ENCODE peak calls at places on chromosomes 12 and 14, in six cellular contexts. One of them, this sample, is unnamed.

GRCh38 chr14:22386924-22387775 is 201.9 kb downstream of the DAD1 start:
- DNase-seq in mesenchymal stem cell: peak
- DNase-seq in H9: peak
- DNase-seq in IMR-90: peak
- DNase-seq in trophoblast cell: peak
- DNase-seq in H1: peak
- DNase-seq in this sample: peak

GRCh38 chr14:68442828-68443460 is 349.9 kb downstream of the ZFP36L1 start:
- DNase-seq in mesenchymal stem cell: peak
- DNase-seq in H9: no peak
- DNase-seq in IMR-90: peak
- DNase-seq in trophoblast cell: no peak
- DNase-seq in H1: no peak
- DNase-seq in this sample: no peak

GRCh38 chr12:131808744-131809371 is 19.3 kb upstream of the MMP17 start:
- DNase-seq in mesenchymal stem cell: no peak
- DNase-seq in H9: no peak
- DNase-seq in IMR-90: no peak
- DNase-seq in trophoblast cell: peak
- DNase-seq in H1: no peak
- DNase-seq in this sample: no peak

GRCh38 chr12:91622981-91623380 is 440.4 kb upstream of the DCN start:
- DNase-seq in mesenchymal stem cell: no peak
- DNase-seq in H9: no peak
- DNase-seq in IMR-90: no peak
- DNase-seq in trophoblast cell: no peak
- DNase-seq in H1: no peak
- DNase-seq in this sample: no peak

GRCh38 chr14:69879175-69880047 is at the start of gene SMOC1:
- DNase-seq in mesenchymal stem cell: peak
- DNase-seq in H9: peak
- DNase-seq in IMR-90: peak
- DNase-seq in trophoblast cell: peak
- DNase-seq in H1: peak
- DNase-seq in this sample: peak

GRCh38 chr14:61178226-61179060 is 102.7 kb downstream of the TMEM30B start:
- DNase-seq in mesenchymal stem cell: peak
- DNase-seq in H9: no peak
- DNase-seq in IMR-90: peak
- DNase-seq in trophoblast cell: peak
- DNase-seq in H1: no peak
- DNase-seq in this sample: no peak

GRCh38 chr12:111277570-111277969 is 91.3 kb downstream of the PHETA1 start:
- DNase-seq in mesenchymal stem cell: no peak
- DNase-seq in H9: no peak
- DNase-seq in IMR-90: no peak
- DNase-seq in trophoblast cell: peak
- DNase-seq in H1: no peak
- DNase-seq in this sample: no peak

GRCh38 chr14:64726585-64726890 is 22.3 kb downstream of the PLEKHG3 start:
- DNase-seq in mesenchymal stem cell: peak
- DNase-seq in H9: peak
- DNase-seq in IMR-90: peak
- DNase-seq in trophoblast cell: peak
- DNase-seq in H1: no peak
- DNase-seq in this sample: no peak

GRCh38 chr14:104266643-104267575 is 128.5 kb downstream of the KIF26A start:
- DNase-seq in mesenchymal stem cell: no peak
- DNase-seq in H9: peak
- DNase-seq in IMR-90: no peak
- DNase-seq in trophoblast cell: no peak
- DNase-seq in H1: no peak
- DNase-seq in this sample: no peak

GRCh38 chr12:104715562-104716182 is 242.4 kb downstream of the SLC41A2 start:
- DNase-seq in mesenchymal stem cell: no peak
- DNase-seq in H9: no peak
- DNase-seq in IMR-90: no peak
- DNase-seq in trophoblast cell: no peak
- DNase-seq in H1: no peak
- DNase-seq in this sample: no peak

GRCh38 chr12:93802293-93802692 is 125.1 kb downstream of the CRADD start:
- DNase-seq in mesenchymal stem cell: no peak
- DNase-seq in H9: no peak
- DNase-seq in IMR-90: no peak
- DNase-seq in trophoblast cell: no peak
- DNase-seq in H1: no peak
- DNase-seq in this sample: no peak

GRCh38 chr12:93802698-93803097 is 125.5 kb downstream of the CRADD start:
- DNase-seq in mesenchymal stem cell: no peak
- DNase-seq in H9: no peak
- DNase-seq in IMR-90: peak
- DNase-seq in trophoblast cell: no peak
- DNase-seq in H1: no peak
- DNase-seq in this sample: no peak

GRCh38 chr12:93805736-93806141 is 128.6 kb downstream of the CRADD start:
- DNase-seq in mesenchymal stem cell: no peak
- DNase-seq in H9: no peak
- DNase-seq in IMR-90: no peak
- DNase-seq in trophoblast cell: no peak
- DNase-seq in H1: no peak
- DNase-seq in this sample: no peak

GRCh38 chr12:93803408-93803807 is 126.2 kb downstream of the CRADD start:
- DNase-seq in mesenchymal stem cell: no peak
- DNase-seq in H9: no peak
- DNase-seq in IMR-90: peak
- DNase-seq in trophoblast cell: no peak
- DNase-seq in H1: no peak
- DNase-seq in this sample: no peak

GRCh38 chr12:93804392-93805179 is 127.4 kb downstream of the CRADD start:
- DNase-seq in mesenchymal stem cell: no peak
- DNase-seq in H9: no peak
- DNase-seq in IMR-90: no peak
- DNase-seq in trophoblast cell: no peak
- DNase-seq in H1: no peak
- DNase-seq in this sample: no peak
- H3K14ac ChIP-seq in mesenchymal stem cell: peak
- H3K14ac ChIP-seq in H9: no peak
- H3K14ac ChIP-seq in IMR-90: peak
- H3K14ac ChIP-seq in trophoblast cell: no peak
- H3K14ac ChIP-seq in H1: no peak
- H3K14ac ChIP-seq in this sample: no peak

DNA sequence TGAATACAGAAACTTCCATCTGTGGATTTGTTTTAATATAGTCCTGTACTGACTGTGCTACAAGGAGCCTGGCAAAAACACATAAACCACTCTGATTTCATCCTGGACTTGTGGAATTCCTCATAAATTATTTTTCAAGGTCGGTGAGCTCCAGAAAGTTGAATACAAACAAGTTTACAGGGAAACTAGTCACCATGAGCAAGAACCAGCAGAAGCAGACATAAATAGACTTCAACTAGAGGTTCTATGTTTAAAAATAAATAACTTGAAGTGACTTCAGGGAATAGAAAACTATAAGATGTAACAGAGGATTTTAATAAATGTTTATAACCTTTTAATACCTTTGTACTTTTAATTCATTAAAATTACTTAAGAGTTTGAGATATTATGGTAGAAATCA is 63.5 kb downstream of the EFCAB11 start:
- DNase-seq in mesenchymal stem cell: no peak
- DNase-seq in H9: no peak
- DNase-seq in IMR-90: no peak
- DNase-seq in trophoblast cell: no peak
- DNase-seq in H1: no peak
- DNase-seq in this sample: no peak
- H3K14ac ChIP-seq in mesenchymal stem cell: no peak
- H3K14ac ChIP-seq in H9: no peak
- H3K14ac ChIP-seq in IMR-90: no peak
- H3K14ac ChIP-seq in trophoblast cell: no peak
- H3K14ac ChIP-seq in H1: no peak
- H3K14ac ChIP-seq in this sample: no peak

DNA sequence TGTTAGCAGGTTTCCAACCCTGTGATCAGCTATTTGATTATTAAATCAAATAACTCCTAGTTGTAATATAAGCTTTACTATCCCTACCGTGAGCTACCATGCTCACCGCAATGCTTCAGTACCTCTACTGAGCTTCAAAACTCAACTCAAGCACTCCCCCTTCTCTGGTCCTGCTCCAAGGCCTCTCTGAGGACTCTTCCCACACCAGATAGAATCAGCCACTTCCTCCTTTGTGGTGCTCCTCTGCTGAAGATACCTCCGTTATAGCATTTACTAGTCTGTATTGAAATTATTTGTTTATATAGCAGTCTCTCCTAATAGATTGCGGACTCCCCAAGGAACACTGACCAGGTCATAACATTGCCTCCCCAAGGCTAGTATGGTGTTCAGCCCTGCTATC is 17.5 kb downstream of the AREL1 start:
- DNase-seq in mesenchymal stem cell: no peak
- DNase-seq in H9: no peak
- DNase-seq in IMR-90: no peak
- DNase-seq in trophoblast cell: no peak
- DNase-seq in H1: no peak
- DNase-seq in this sample: no peak
- H3K14ac ChIP-seq in mesenchymal stem cell: no peak
- H3K14ac ChIP-seq in H9: no peak
- H3K14ac ChIP-seq in IMR-90: no peak
- H3K14ac ChIP-seq in trophoblast cell: no peak
- H3K14ac ChIP-seq in H1: no peak
- H3K14ac ChIP-seq in this sample: no peak

GRCh38 chr12:19692566-19692965 is 253.3 kb downstream of the AEBP2 start:
- DNase-seq in mesenchymal stem cell: no peak
- DNase-seq in H9: no peak
- DNase-seq in IMR-90: no peak
- DNase-seq in trophoblast cell: no peak
- DNase-seq in H1: no peak
- DNase-seq in this sample: no peak

GRCh38 chr12:19692091-19692490 is 252.8 kb downstream of the AEBP2 start:
- DNase-seq in mesenchymal stem cell: no peak
- DNase-seq in H9: no peak
- DNase-seq in IMR-90: no peak
- DNase-seq in trophoblast cell: no peak
- DNase-seq in H1: no peak
- DNase-seq in this sample: no peak

GRCh38 chr12:19695244-19696098 is 256.2 kb downstream of the AEBP2 start:
- DNase-seq in mesenchymal stem cell: no peak
- DNase-seq in H9: no peak
- DNase-seq in IMR-90: peak
- DNase-seq in trophoblast cell: no peak
- DNase-seq in H1: no peak
- DNase-seq in this sample: no peak

GRCh38 chr12:19689801-19690472 is 250.6 kb downstream of the AEBP2 start:
- DNase-seq in mesenchymal stem cell: no peak
- DNase-seq in H9: no peak
- DNase-seq in IMR-90: no peak
- DNase-seq in trophoblast cell: peak
- DNase-seq in H1: no peak
- DNase-seq in this sample: no peak

GRCh38 chr12:19694627-19695026 is 255.3 kb downstream of the AEBP2 start:
- DNase-seq in mesenchymal stem cell: peak
- DNase-seq in H9: no peak
- DNase-seq in IMR-90: peak
- DNase-seq in trophoblast cell: no peak
- DNase-seq in H1: no peak
- DNase-seq in this sample: no peak
- H3K14ac ChIP-seq in mesenchymal stem cell: no peak
- H3K14ac ChIP-seq in H9: no peak
- H3K14ac ChIP-seq in IMR-90: peak
- H3K14ac ChIP-seq in trophoblast cell: no peak
- H3K14ac ChIP-seq in H1: no peak
- H3K14ac ChIP-seq in this sample: no peak